ENCODE peak calls at places on chromosomes 11 and 22, in six cellular contexts. One of them, this sample, is unnamed.

GRCh38 chr22:27801197-27801615 is 350 bp downstream of the MN1 start:
- DNase-seq in H1: no peak
- DNase-seq in K562: peak
- DNase-seq in GM12878: no peak
- DNase-seq in HepG2: no peak
- DNase-seq in GM12891: peak
- DNase-seq in this sample: no peak

GRCh38 chr11:16280256-16280682 is 76.1 kb downstream of the SOX6 start:
- DNase-seq in H1: no peak
- DNase-seq in K562: peak
- DNase-seq in GM12878: no peak
- DNase-seq in HepG2: no peak
- DNase-seq in GM12891: no peak
- DNase-seq in this sample: no peak

GRCh38 chr22:49724893-49725489 is 102.7 kb downstream of the BRD1 start:
- DNase-seq in H1: no peak
- DNase-seq in K562: peak
- DNase-seq in GM12878: no peak
- DNase-seq in HepG2: peak
- DNase-seq in GM12891: peak
- DNase-seq in this sample: peak

GRCh38 chr22:50626856-50627451 is 998 bp downstream of the ARSA start:
- DNase-seq in H1: no peak
- DNase-seq in K562: no peak
- DNase-seq in GM12878: no peak
- DNase-seq in HepG2: no peak
- DNase-seq in GM12891: no peak
- DNase-seq in this sample: no peak

GRCh38 chr11:73194593-73194992 is 23.5 kb upstream of the P2RY2 start:
- DNase-seq in H1: no peak
- DNase-seq in K562: no peak
- DNase-seq in GM12878: no peak
- DNase-seq in HepG2: no peak
- DNase-seq in GM12891: no peak
- DNase-seq in this sample: no peak

GRCh38 chr11:567036-567628 is 6.4 kb downstream of the RASSF7 start:
- DNase-seq in H1: no peak
- DNase-seq in K562: no peak
- DNase-seq in GM12878: no peak
- DNase-seq in HepG2: no peak
- DNase-seq in GM12891: no peak
- DNase-seq in this sample: no peak

GRCh38 chr22:30416843-30417242 is 8.7 kb upstream of the MTFP1 start:
- DNase-seq in H1: no peak
- DNase-seq in K562: no peak
- DNase-seq in GM12878: no peak
- DNase-seq in HepG2: no peak
- DNase-seq in GM12891: no peak
- DNase-seq in this sample: no peak

GRCh38 chr22:30221121-30221992 is 25.2 kb downstream of the LIF start:
- DNase-seq in H1: no peak
- DNase-seq in K562: no peak
- DNase-seq in GM12878: peak
- DNase-seq in HepG2: no peak
- DNase-seq in GM12891: no peak
- DNase-seq in this sample: no peak

GRCh38 chr11:17861036-17861755 is 126.6 kb downstream of the KCNC1 start:
- DNase-seq in H1: no peak
- DNase-seq in K562: no peak
- DNase-seq in GM12878: no peak
- DNase-seq in HepG2: no peak
- DNase-seq in GM12891: no peak
- DNase-seq in this sample: no peak

GRCh38 chr11:36540998-36541397 is 26.8 kb upstream of the RAG1 start:
- DNase-seq in H1: peak
- DNase-seq in K562: peak
- DNase-seq in GM12878: peak
- DNase-seq in HepG2: peak
- DNase-seq in GM12891: peak
- DNase-seq in this sample: peak

GRCh38 chr11:75667831-75668507 is 869 bp downstream of the MAP6 start:
- DNase-seq in H1: no peak
- DNase-seq in K562: no peak
- DNase-seq in GM12878: no peak
- DNase-seq in HepG2: no peak
- DNase-seq in GM12891: peak
- DNase-seq in this sample: peak

GRCh38 chr22:39220897-39221850 is 23.6 kb downstream of the PDGFB start:
- DNase-seq in H1: no peak
- DNase-seq in K562: no peak
- DNase-seq in GM12878: no peak
- DNase-seq in HepG2: no peak
- DNase-seq in GM12891: no peak
- DNase-seq in this sample: peak

GRCh38 chr11:1832989-1833365 is 1.8 kb upstream of the SYT8 start:
- DNase-seq in H1: no peak
- DNase-seq in K562: no peak
- DNase-seq in GM12878: no peak
- DNase-seq in HepG2: no peak
- DNase-seq in GM12891: no peak
- DNase-seq in this sample: no peak

GRCh38 chr11:87125257-87125656 is 87.5 kb downstream of the TMEM135 start:
- DNase-seq in H1: no peak
- DNase-seq in K562: no peak
- DNase-seq in GM12878: no peak
- DNase-seq in HepG2: no peak
- DNase-seq in GM12891: no peak
- DNase-seq in this sample: no peak

GRCh38 chr11:117919326-117920275 is 9.6 kb downstream of the TMPRSS13 start:
- DNase-seq in H1: no peak
- DNase-seq in K562: no peak
- DNase-seq in GM12878: no peak
- DNase-seq in HepG2: no peak
- DNase-seq in GM12891: no peak
- DNase-seq in this sample: no peak

GRCh38 chr11:18650859-18651557 is 16.9 kb upstream of the SPTY2D1 start:
- DNase-seq in H1: peak
- DNase-seq in K562: peak
- DNase-seq in GM12878: peak
- DNase-seq in HepG2: peak
- DNase-seq in GM12891: peak
- DNase-seq in this sample: peak

GRCh38 chr11:62806611-62807121 is 1.4 kb upstream of the NXF1 start:
- DNase-seq in H1: no peak
- DNase-seq in K562: peak
- DNase-seq in GM12878: no peak
- DNase-seq in HepG2: no peak
- DNase-seq in GM12891: no peak
- DNase-seq in this sample: no peak

GRCh38 chr22:21068681-21069276 is 23.0 kb downstream of the LRRC74B start:
- DNase-seq in H1: no peak
- DNase-seq in K562: no peak
- DNase-seq in GM12878: no peak
- DNase-seq in HepG2: no peak
- DNase-seq in GM12891: no peak
- DNase-seq in this sample: no peak

GRCh38 chr22:23121026-23121823 is 20.6 kb downstream of the RSPH14 start:
- DNase-seq in H1: no peak
- DNase-seq in K562: no peak
- DNase-seq in GM12878: no peak
- DNase-seq in HepG2: no peak
- DNase-seq in GM12891: no peak
- DNase-seq in this sample: no peak

GRCh38 chr11:69486773-69487266 is 5.4 kb downstream of the LINC01488 start:
- DNase-seq in H1: no peak
- DNase-seq in K562: no peak
- DNase-seq in GM12878: no peak
- DNase-seq in HepG2: no peak
- DNase-seq in GM12891: no peak
- DNase-seq in this sample: no peak

GRCh38 chr11:30960387-30960992 is 374.3 kb upstream of the MPPED2 start:
- DNase-seq in H1: no peak
- DNase-seq in K562: peak
- DNase-seq in GM12878: no peak
- DNase-seq in HepG2: peak
- DNase-seq in GM12891: no peak
- DNase-seq in this sample: no peak

GRCh38 chr11:46808804-46809431 is 37.2 kb downstream of the CKAP5 start:
- DNase-seq in H1: no peak
- DNase-seq in K562: peak
- DNase-seq in GM12878: no peak
- DNase-seq in HepG2: peak
- DNase-seq in GM12891: no peak
- DNase-seq in this sample: no peak

GRCh38 chr11:91978747-91979146 is 245.9 kb upstream of the FAT3 start:
- DNase-seq in H1: no peak
- DNase-seq in K562: no peak
- DNase-seq in GM12878: no peak
- DNase-seq in HepG2: no peak
- DNase-seq in GM12891: no peak
- DNase-seq in this sample: no peak

GRCh38 chr11:71370895-71371673 is 77.1 kb downstream of the DHCR7 start:
- DNase-seq in H1: no peak
- DNase-seq in K562: peak
- DNase-seq in GM12878: no peak
- DNase-seq in HepG2: no peak
- DNase-seq in GM12891: no peak
- DNase-seq in this sample: no peak

GRCh38 chr11:47361419-47361818 is 8.9 kb upstream of the MYBPC3 start:
- DNase-seq in H1: no peak
- DNase-seq in K562: no peak
- DNase-seq in GM12878: no peak
- DNase-seq in HepG2: no peak
- DNase-seq in GM12891: no peak
- DNase-seq in this sample: no peak

DNA sequence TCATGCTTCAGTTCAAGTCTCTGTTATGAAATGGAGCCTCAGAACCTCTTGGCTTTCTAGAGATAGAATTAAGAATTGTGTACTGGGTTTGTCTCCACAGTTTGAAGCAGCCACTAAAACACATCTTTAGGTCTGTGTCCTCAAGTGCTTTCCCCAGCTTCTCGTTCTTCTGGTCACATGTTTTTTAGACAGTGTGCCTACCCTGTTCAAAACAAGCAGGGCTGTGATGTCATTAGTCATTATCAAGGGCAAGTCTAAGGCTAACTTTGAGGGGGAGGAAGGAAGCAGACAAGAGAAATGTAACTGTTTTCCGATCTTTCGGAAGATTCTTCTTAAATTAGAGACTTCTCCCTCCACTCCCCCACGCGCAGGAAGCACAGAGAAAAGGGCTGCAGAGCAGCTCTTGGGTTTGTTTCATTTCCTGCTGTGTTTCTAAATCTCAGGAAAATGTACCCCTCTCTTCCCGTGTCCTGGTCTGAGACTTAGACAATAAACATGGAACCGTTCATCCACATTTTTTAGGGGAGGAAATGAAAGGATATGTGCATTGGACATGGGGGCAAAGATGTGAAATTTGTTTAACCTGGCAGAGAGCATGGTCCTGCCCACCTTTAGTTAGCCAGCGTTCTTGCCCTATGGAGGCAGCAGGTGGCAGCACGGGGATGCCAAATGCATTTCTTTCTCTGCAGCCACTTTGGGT is 3.1 kb downstream of the AKIP1 start:
- DNase-seq in H1: no peak
- DNase-seq in K562: peak
- DNase-seq in GM12878: no peak
- DNase-seq in HepG2: peak
- DNase-seq in GM12891: no peak
- DNase-seq in this sample: peak
- TF ChIP-seq POLR2A in H1: no peak
- TF ChIP-seq POLR2A in K562: no peak
- TF ChIP-seq POLR2A in GM12878: no peak
- TF ChIP-seq POLR2A in HepG2: no peak
- TF ChIP-seq POLR2A in GM12891: no peak
- TF ChIP-seq POLR2A in this sample: no peak

GRCh38 chr22:32788884-32789624 is 12.5 kb upstream of the TIMP3 start:
- DNase-seq in H1: no peak
- DNase-seq in K562: no peak
- DNase-seq in GM12878: no peak
- DNase-seq in HepG2: peak
- DNase-seq in GM12891: no peak
- DNase-seq in this sample: no peak
- TF ChIP-seq POLR2AphosphoS5 in H1: no peak
- TF ChIP-seq POLR2AphosphoS5 in K562: no peak
- TF ChIP-seq POLR2AphosphoS5 in GM12878: no peak
- TF ChIP-seq POLR2AphosphoS5 in HepG2: no peak
- TF ChIP-seq POLR2AphosphoS5 in GM12891: no peak
- TF ChIP-seq POLR2AphosphoS5 in this sample: no peak

GRCh38 chr11:9285850-9286587 is 20.9 kb upstream of the DENND5A start:
- DNase-seq in H1: no peak
- DNase-seq in K562: no peak
- DNase-seq in GM12878: no peak
- DNase-seq in HepG2: no peak
- DNase-seq in GM12891: no peak
- DNase-seq in this sample: no peak

GRCh38 chr11:9276571-9276970 is 11.4 kb upstream of the DENND5A start:
- DNase-seq in H1: no peak
- DNase-seq in K562: peak
- DNase-seq in GM12878: no peak
- DNase-seq in HepG2: no peak
- DNase-seq in GM12891: no peak
- DNase-seq in this sample: no peak

GRCh38 chr11:9277176-9277575 is 12.0 kb upstream of the DENND5A start:
- DNase-seq in H1: no peak
- DNase-seq in K562: no peak
- DNase-seq in GM12878: no peak
- DNase-seq in HepG2: no peak
- DNase-seq in GM12891: no peak
- DNase-seq in this sample: no peak

DNA sequence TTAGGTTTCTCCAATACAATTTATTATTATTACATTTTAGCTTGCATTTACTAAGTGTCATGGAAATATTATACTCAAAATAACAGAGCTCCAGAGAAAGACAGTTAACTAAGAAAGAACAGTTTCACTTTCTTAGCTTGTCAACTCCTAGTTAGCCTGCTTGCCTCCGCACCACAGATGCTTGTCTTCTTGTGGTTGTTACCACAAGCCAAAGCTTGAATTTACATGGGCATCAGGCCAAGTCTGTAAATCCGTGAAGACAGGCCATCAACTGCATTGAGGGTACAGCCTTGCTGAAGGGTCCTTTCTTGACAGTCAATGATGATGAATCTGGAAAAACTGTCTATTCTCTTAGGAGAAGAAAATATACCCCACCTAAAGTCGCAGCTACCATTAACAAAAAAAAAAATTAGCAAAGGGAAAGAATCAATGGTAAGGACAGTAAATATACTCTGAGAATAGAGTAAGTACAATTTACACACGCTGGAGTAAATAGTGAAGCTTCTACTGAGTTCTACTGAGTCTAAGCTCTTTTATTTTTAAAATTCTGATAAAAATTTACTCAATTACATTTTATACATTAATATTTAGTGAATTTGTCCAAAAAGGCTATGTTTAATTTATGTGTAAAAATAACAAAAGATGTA is 15.6 kb upstream of the DENND5A start:
- DNase-seq in H1: no peak
- DNase-seq in K562: peak
- DNase-seq in GM12878: peak
- DNase-seq in HepG2: no peak
- DNase-seq in GM12891: no peak
- DNase-seq in this sample: no peak
- TF ChIP-seq TAF1 in H1: no peak
- TF ChIP-seq TAF1 in K562: no peak
- TF ChIP-seq TAF1 in GM12878: no peak
- TF ChIP-seq TAF1 in HepG2: no peak
- TF ChIP-seq TAF1 in GM12891: no peak
- TF ChIP-seq TAF1 in this sample: no peak

GRCh38 chr11:83840326-83840725 is 554.2 kb upstream of the CCDC90B start:
- DNase-seq in H1: no peak
- DNase-seq in K562: no peak
- DNase-seq in GM12878: no peak
- DNase-seq in HepG2: no peak
- DNase-seq in GM12891: no peak
- DNase-seq in this sample: no peak
- TF ChIP-seq POLR2A in H1: no peak
- TF ChIP-seq POLR2A in K562: no peak
- TF ChIP-seq POLR2A in GM12878: no peak
- TF ChIP-seq POLR2A in HepG2: no peak
- TF ChIP-seq POLR2A in GM12891: no peak
- TF ChIP-seq POLR2A in this sample: no peak